ENCODE peak calls at places on chromosome X, in four cellular contexts. S is pulmonary artery endothelial cell, R is Calu3, T is GM04504. B is an unnamed sample.
A peak's percentile ranks its signal among the peaks of the same experiment; 100 is the strongest.

GRCh38 chrX:109862386-109862910 is 129.4 kb upstream of the ACSL4 start:
- DNase-seq in T (no peak), S (no peak), R (no peak), B (no peak)

GRCh38 chrX:54074826-54075225 is 30.6 kb upstream of the PHF8 start:
- DNase-seq in R (no peak), T (no peak), S (no peak), B (no peak)

GRCh38 chrX:123274796-123275195 is 90.7 kb downstream of the GRIA3 start:
- DNase-seq in T (no peak), R (no peak), S (no peak), B (no peak)

GRCh38 chrX:12672362-12673106 is 118.7 kb upstream of the PRPS2 start:
- DNase-seq in T (no peak), S (no peak), R (no peak), B (no peak)

GRCh38 chrX:80430826-80431501 is 10.7 kb downstream of the TENT5D start:
- DNase-seq in R (no peak), T (no peak), S (no peak), B (no peak)

GRCh38 chrX:44674906-44675305 is 132.2 kb upstream of the FUNDC1 start:
- DNase-seq in T (no peak), S (no peak), R (no peak), B (no peak)

GRCh38 chrX:95058815-95059214 is 1384.8 kb downstream of the FAM133A start:
- DNase-seq in T (peak; percentile 55), S (no peak), R (no peak), B (no peak)

GRCh38 chrX:41002021-41002420 is 83.2 kb upstream of the USP9X start:
- DNase-seq in S (no peak), T (no peak), R (no peak), B (no peak)

GRCh38 chrX:125151146-125151545 is 168.5 kb upstream of the TEX13C start:
- DNase-seq in S (no peak), T (no peak), R (no peak), B (no peak)

GRCh38 chrX:153688534-153688899 is 791 bp downstream of the SLC6A8 start:
- DNase-seq in R (no peak), S (no peak), T (no peak), B (no peak)

GRCh38 chrX:152876931-152877840 is 20.7 kb upstream of the ZNF185 start:
- DNase-seq in R (no peak), T (no peak), S (no peak), B (no peak)

GRCh38 chrX:45709381-45709780 is 508.7 kb upstream of the DIPK2B start:
- DNase-seq in R (no peak), T (no peak), S (no peak), B (no peak)

GRCh38 chrX:10989386-10989785 is 121.7 kb upstream of the HCCS start:
- DNase-seq in R (no peak), T (no peak), S (no peak), B (no peak)

GRCh38 chrX:100976211-100976610 is 6.7 kb downstream of the ARL13A start:
- DNase-seq in R (no peak), S (no peak), T (no peak), B (no peak)

GRCh38 chrX:24647257-24648058 is at the start of gene PCYT1B:
- DNase-seq in T (peak; percentile 9), R (peak; percentile 50), S (peak; percentile 8), B (peak; percentile 67)

GRCh38 chrX:134658421-134658896 is at the start of gene PLAC1:
- DNase-seq in S (no peak), R (no peak), T (no peak), B (no peak)

GRCh38 chrX:41332988-41333743 is 796 bp upstream of the DDX3X start:
- DNase-seq in S (peak; percentile 57), R (peak; percentile 91), T (peak; percentile 62), B (peak; percentile 89)

GRCh38 chrX:143669395-143669794 is 33.5 kb upstream of the SLITRK4 start:
- DNase-seq in S (no peak), T (no peak), R (no peak), B (peak; percentile 34)

GRCh38 chrX:148755111-148755510 is 254.7 kb downstream of the AFF2 start:
- DNase-seq in S (no peak), R (no peak), T (no peak), B (no peak)

GRCh38 chrX:17584248-17584681 is 153.0 kb upstream of the SCML1 start:
- DNase-seq in T (no peak), R (no peak), S (no peak), B (no peak)

GRCh38 chrX:133054761-133055385 is 42.0 kb downstream of the USP26 start:
- DNase-seq in S (no peak), R (no peak), T (no peak), B (no peak)